ENCODE peak calls at places on chromosomes 2 and 18, in four cellular contexts. I is HT-29, W is GM10248, O is C1 segment of cervical spinal cord. H is an unnamed sample.

GRCh38 chr18:73945130-73945792 is 202.4 kb downstream of the FBXO15 start:
- DNase-seq in O (no peak), I (no peak), W (no peak), H (no peak)

GRCh38 chr18:58370662-58371061 is 258.2 kb downstream of the ALPK2 start:
- DNase-seq in O (no peak), W (no peak), I (no peak), H (no peak)

GRCh38 chr2:162317910-162318279 is 589 bp downstream of the IFIH1 start:
- DNase-seq in W (no peak), O (peak), I (peak), H (no peak)

GRCh38 chr2:235332240-235332890 is 161.5 kb upstream of the AGAP1 start:
- DNase-seq in O (no peak), I (no peak), W (no peak), H (no peak)

GRCh38 chr2:205218056-205218455 is 464.2 kb upstream of the NRP2 start:
- DNase-seq in I (no peak), O (no peak), W (no peak), H (no peak)

GRCh38 chr2:9720352-9721093 is 89.7 kb upstream of the YWHAQ start:
- DNase-seq in I (no peak), O (no peak), W (no peak), H (no peak)

GRCh38 chr2:112750560-112750843 is 13.9 kb downstream of the CKAP2L start:
- DNase-seq in O (no peak), W (no peak), I (no peak), H (no peak)

GRCh38 chr2:201110615-201111014 is 5.3 kb upstream of the CFLAR start:
- DNase-seq in I (no peak), W (no peak), O (no peak), H (no peak)

GRCh38 chr2:136127356-136127755 is 9.4 kb upstream of the CXCR4 start:
- DNase-seq in W (no peak), O (no peak), I (no peak), H (no peak)

GRCh38 chr18:58723810-58724602 is 52.7 kb downstream of the MALT1 start:
- DNase-seq in I (no peak), W (no peak), O (no peak), H (no peak)

GRCh38 chr2:189570565-189570964 is 10.0 kb downstream of the SLC40A1 start:
- DNase-seq in O (no peak), W (no peak), I (no peak), H (no peak)

GRCh38 chr2:152354069-152354755 is 19.2 kb downstream of the FMNL2 start:
- DNase-seq in I (no peak), O (no peak), W (no peak), H (no peak)

GRCh38 chr2:51960846-51961335 is 929.0 kb upstream of the NRXN1 start:
- DNase-seq in W (no peak), I (no peak), O (no peak), H (no peak)

GRCh38 chr2:157751462-157752058 is 122.9 kb upstream of the ACVR1C start:
- DNase-seq in W (no peak), I (peak), O (no peak), H (no peak)

GRCh38 chr18:46481048-46481846 is 175.8 kb downstream of the LOXHD1 start:
- DNase-seq in O (no peak), I (peak), W (peak), H (no peak)

GRCh38 chr2:23404426-23404825 is 19.4 kb downstream of the KLHL29 start:
- DNase-seq in I (peak), W (peak), O (no peak), H (no peak)

GRCh38 chr2:69386376-69386775 is 651 bp downstream of the GFPT1 start:
- DNase-seq in W (no peak), O (no peak), I (peak), H (no peak)

GRCh38 chr2:172021955-172022354 is 22.2 kb downstream of the METAP1D start:
- DNase-seq in O (no peak), W (no peak), I (no peak), H (no peak)

GRCh38 chr2:69195706-69196105 is 182.7 kb downstream of the ANTXR1 start:
- DNase-seq in W (no peak), I (no peak), O (no peak), H (no peak)

GRCh38 chr2:237464757-237465391 is 22.2 kb upstream of the MLPH start:
- DNase-seq in O (no peak), I (no peak), W (no peak), H (no peak)

GRCh38 chr2:10448208-10448645 is at the start of gene ODC1:
- DNase-seq in I (peak), O (peak), W (peak), H (peak)

GRCh38 chr2:1590611-1591460 is 153.5 kb downstream of the PXDN start:
- DNase-seq in I (no peak), W (no peak), O (no peak), H (no peak)

GRCh38 chr2:10347559-10347941 is 44.8 kb downstream of the HPCAL1 start:
- DNase-seq in O (no peak), I (no peak), W (no peak), H (no peak)

GRCh38 chr2:112216158-112216557 is 38.7 kb downstream of the ZC3H8 start:
- DNase-seq in W (no peak), O (no peak), I (peak), H (no peak)

GRCh38 chr18:36314754-36315153 is 17.2 kb downstream of the FHOD3 start:
- DNase-seq in I (no peak), W (no peak), O (no peak), H (no peak)

GRCh38 chr18:9513971-9514512 is 38.7 kb downstream of the RALBP1 start:
- DNase-seq in I (no peak), O (no peak), W (no peak), H (no peak)

GRCh38 chr2:25132296-25132630 is 36.1 kb downstream of the POMC start:
- DNase-seq in O (no peak), I (no peak), W (no peak), H (no peak)

GRCh38 chr2:166468124-166469024 is 25.7 kb downstream of the SCN7A start:
- DNase-seq in O (no peak), W (no peak), I (no peak), H (no peak)

GRCh38 chr2:224584111-224584764 is 925 bp downstream of the CUL3 start:
- DNase-seq in I (peak), W (peak), O (peak), H (no peak)

GRCh38 chr2:227450921-227451654 is 20.9 kb upstream of the AGFG1 start:
- DNase-seq in W (no peak), O (no peak), I (no peak), H (no peak)

GRCh38 chr18:63264871-63265270 is 54.7 kb downstream of the BCL2 start:
- DNase-seq in W (no peak), I (no peak), O (no peak), H (no peak)

GRCh38 chr2:100984892-100985307 is 17.2 kb upstream of the RPL31 start:
- DNase-seq in W (peak), O (peak), I (peak), H (peak)

GRCh38 chr18:54983041-54983686 is 23.9 kb upstream of the CCDC68 start:
- DNase-seq in I (peak), O (no peak), W (peak), H (no peak)

GRCh38 chr2:231573096-231573495 is 19.6 kb upstream of the TEX44 start:
- DNase-seq in W (no peak), I (no peak), O (no peak), H (no peak)

GRCh38 chr2:205772983-205773382 is 90.7 kb downstream of the NRP2 start:
- DNase-seq in W (no peak), I (no peak), O (no peak), H (no peak)

GRCh38 chr2:214881647-214882205 is 72.2 kb upstream of the BARD1 start:
- DNase-seq in O (no peak), I (no peak), W (no peak), H (no peak)

GRCh38 chr2:232139786-232140562 is 178.5 kb downstream of the DIS3L2 start:
- DNase-seq in I (no peak), W (no peak), O (no peak), H (no peak)

GRCh38 chr18:45505497-45506206 is 109.6 kb upstream of the SLC14A2 start:
- DNase-seq in W (no peak), O (no peak), I (no peak), H (no peak)